ENCODE peak calls at places on chromosomes 5 and 9, in six cellular contexts. One of them, this sample, is unnamed.
A peak's percentile ranks its signal among the peaks of the same experiment; 100 is the strongest.

GRCh38 chr5:81506900-81507588 is 113.1 kb upstream of the ACOT12 start:
- DNase-seq in tibial nerve: peak; percentile 33
- DNase-seq in NB4: peak; percentile 91
- DNase-seq in effector memory CD8-positive, alpha-beta T cell: peak; percentile 7
- DNase-seq in SK-MEL-5: peak; percentile 92
- DNase-seq in NCI-H1694: peak; percentile 86
- DNase-seq in this sample: no peak

GRCh38 chr5:57082441-57083067 is 91.3 kb upstream of the GPBP1 start:
- DNase-seq in tibial nerve: no peak
- DNase-seq in NB4: peak; percentile 19
- DNase-seq in effector memory CD8-positive, alpha-beta T cell: no peak
- DNase-seq in SK-MEL-5: peak; percentile 72
- DNase-seq in NCI-H1694: no peak
- DNase-seq in this sample: no peak

GRCh38 chr9:134355158-134355557 is 28.9 kb downstream of the RXRA start:
- DNase-seq in tibial nerve: no peak
- DNase-seq in NB4: no peak
- DNase-seq in effector memory CD8-positive, alpha-beta T cell: no peak
- DNase-seq in SK-MEL-5: no peak
- DNase-seq in NCI-H1694: no peak
- DNase-seq in this sample: no peak

GRCh38 chr5:44640945-44641456 is 167.7 kb upstream of the MRPS30 start:
- DNase-seq in tibial nerve: no peak
- DNase-seq in NB4: no peak
- DNase-seq in effector memory CD8-positive, alpha-beta T cell: no peak
- DNase-seq in SK-MEL-5: no peak
- DNase-seq in NCI-H1694: no peak
- DNase-seq in this sample: no peak

GRCh38 chr5:139390639-139391569 is 1.2 kb upstream of the MZB1 start:
- DNase-seq in tibial nerve: no peak
- DNase-seq in NB4: no peak
- DNase-seq in effector memory CD8-positive, alpha-beta T cell: no peak
- DNase-seq in SK-MEL-5: no peak
- DNase-seq in NCI-H1694: no peak
- DNase-seq in this sample: no peak

GRCh38 chr9:22244141-22245011 is 202.2 kb upstream of the DMRTA1 start:
- DNase-seq in tibial nerve: no peak
- DNase-seq in NB4: no peak
- DNase-seq in effector memory CD8-positive, alpha-beta T cell: no peak
- DNase-seq in SK-MEL-5: no peak
- DNase-seq in NCI-H1694: peak; percentile 61
- DNase-seq in this sample: peak; percentile 38

GRCh38 chr5:36442796-36443195 is 141.1 kb upstream of the RANBP3L start:
- DNase-seq in tibial nerve: no peak
- DNase-seq in NB4: no peak
- DNase-seq in effector memory CD8-positive, alpha-beta T cell: no peak
- DNase-seq in SK-MEL-5: no peak
- DNase-seq in NCI-H1694: no peak
- DNase-seq in this sample: no peak

GRCh38 chr9:138009456-138010273 is 132.1 kb downstream of the CACNA1B start:
- DNase-seq in tibial nerve: no peak
- DNase-seq in NB4: no peak
- DNase-seq in effector memory CD8-positive, alpha-beta T cell: no peak
- DNase-seq in SK-MEL-5: no peak
- DNase-seq in NCI-H1694: peak; percentile 5
- DNase-seq in this sample: no peak

GRCh38 chr9:74284596-74284995 is 212.5 kb upstream of the RORB start:
- DNase-seq in tibial nerve: no peak
- DNase-seq in NB4: no peak
- DNase-seq in effector memory CD8-positive, alpha-beta T cell: no peak
- DNase-seq in SK-MEL-5: no peak
- DNase-seq in NCI-H1694: no peak
- DNase-seq in this sample: no peak

GRCh38 chr5:103271570-103272289 is 13.2 kb downstream of the MACIR start:
- DNase-seq in tibial nerve: no peak
- DNase-seq in NB4: no peak
- DNase-seq in effector memory CD8-positive, alpha-beta T cell: no peak
- DNase-seq in SK-MEL-5: no peak
- DNase-seq in NCI-H1694: no peak
- DNase-seq in this sample: no peak

GRCh38 chr5:53219610-53220009 is 110.1 kb upstream of the MOCS2 start:
- DNase-seq in tibial nerve: no peak
- DNase-seq in NB4: no peak
- DNase-seq in effector memory CD8-positive, alpha-beta T cell: no peak
- DNase-seq in SK-MEL-5: no peak
- DNase-seq in NCI-H1694: no peak
- DNase-seq in this sample: no peak

GRCh38 chr9:16262467-16263261 is 607.8 kb downstream of the BNC2 start:
- DNase-seq in tibial nerve: no peak
- DNase-seq in NB4: peak; percentile 60
- DNase-seq in effector memory CD8-positive, alpha-beta T cell: no peak
- DNase-seq in SK-MEL-5: no peak
- DNase-seq in NCI-H1694: peak; percentile 48
- DNase-seq in this sample: no peak

GRCh38 chr9:114696814-114697544 is 15.0 kb upstream of the TEX48 start:
- DNase-seq in tibial nerve: no peak
- DNase-seq in NB4: no peak
- DNase-seq in effector memory CD8-positive, alpha-beta T cell: peak; percentile 12
- DNase-seq in SK-MEL-5: no peak
- DNase-seq in NCI-H1694: no peak
- DNase-seq in this sample: no peak

GRCh38 chr5:13956441-13956840 is 12.0 kb upstream of the DNAH5 start:
- DNase-seq in tibial nerve: no peak
- DNase-seq in NB4: no peak
- DNase-seq in effector memory CD8-positive, alpha-beta T cell: no peak
- DNase-seq in SK-MEL-5: no peak
- DNase-seq in NCI-H1694: no peak
- DNase-seq in this sample: no peak

GRCh38 chr9:86324901-86325300 is 29.3 kb downstream of the TUT7 start:
- DNase-seq in tibial nerve: no peak
- DNase-seq in NB4: no peak
- DNase-seq in effector memory CD8-positive, alpha-beta T cell: no peak
- DNase-seq in SK-MEL-5: no peak
- DNase-seq in NCI-H1694: no peak
- DNase-seq in this sample: no peak

GRCh38 chr5:141649972-141650371 is 1.2 kb downstream of the FCHSD1 start:
- DNase-seq in tibial nerve: no peak
- DNase-seq in NB4: no peak
- DNase-seq in effector memory CD8-positive, alpha-beta T cell: no peak
- DNase-seq in SK-MEL-5: no peak
- DNase-seq in NCI-H1694: no peak
- DNase-seq in this sample: no peak

GRCh38 chr9:135671591-135672041 is 8.5 kb downstream of the LCN9 start:
- DNase-seq in tibial nerve: no peak
- DNase-seq in NB4: peak; percentile 16
- DNase-seq in effector memory CD8-positive, alpha-beta T cell: no peak
- DNase-seq in SK-MEL-5: peak; percentile 28
- DNase-seq in NCI-H1694: no peak
- DNase-seq in this sample: no peak

GRCh38 chr9:87270241-87271234 is 227.1 kb upstream of the DAPK1 start:
- DNase-seq in tibial nerve: no peak
- DNase-seq in NB4: no peak
- DNase-seq in effector memory CD8-positive, alpha-beta T cell: no peak
- DNase-seq in SK-MEL-5: peak; percentile 46
- DNase-seq in NCI-H1694: no peak
- DNase-seq in this sample: no peak

GRCh38 chr5:2563046-2563445 is 188.4 kb downstream of the IRX2 start:
- DNase-seq in tibial nerve: no peak
- DNase-seq in NB4: no peak
- DNase-seq in effector memory CD8-positive, alpha-beta T cell: no peak
- DNase-seq in SK-MEL-5: peak; percentile 15
- DNase-seq in NCI-H1694: no peak
- DNase-seq in this sample: no peak